ENCODE peak calls at places on chromosomes 6 and 20, in seven cellular contexts. One of them, this sample, is unnamed. For H3K36me3, the result is how much of the 10 kb centered on the place peaks cover.

GRCh38 chr20:64065973-64066341 is 3.0 kb downstream of the TCEA2 start:
- DNase-seq in transverse colon: peak
- DNase-seq in mucosa of descending colon: no peak
- DNase-seq in GM06990: peak
- DNase-seq in tibial nerve: no peak
- DNase-seq in HepG2: no peak
- DNase-seq in MM.1S: peak
- DNase-seq in this sample: no peak

GRCh38 chr6:51265426-51265825 is 446.8 kb downstream of the TFAP2B start:
- DNase-seq in transverse colon: no peak
- DNase-seq in mucosa of descending colon: no peak
- DNase-seq in GM06990: no peak
- DNase-seq in tibial nerve: no peak
- DNase-seq in HepG2: no peak
- DNase-seq in MM.1S: no peak
- DNase-seq in this sample: no peak

GRCh38 chr6:28269492-28269891 is 2.5 kb downstream of the ZSCAN26 start:
- DNase-seq in transverse colon: no peak
- DNase-seq in mucosa of descending colon: no peak
- DNase-seq in GM06990: no peak
- DNase-seq in tibial nerve: no peak
- DNase-seq in HepG2: no peak
- DNase-seq in MM.1S: no peak
- DNase-seq in this sample: peak

GRCh38 chr6:72271531-72271930 is 350.3 kb upstream of the KCNQ5 start:
- DNase-seq in transverse colon: no peak
- DNase-seq in mucosa of descending colon: no peak
- DNase-seq in GM06990: no peak
- DNase-seq in tibial nerve: no peak
- DNase-seq in HepG2: no peak
- DNase-seq in MM.1S: no peak
- DNase-seq in this sample: no peak

GRCh38 chr6:144353871-144354314 is 68.8 kb downstream of the UTRN start:
- DNase-seq in transverse colon: no peak
- DNase-seq in mucosa of descending colon: no peak
- DNase-seq in GM06990: peak
- DNase-seq in tibial nerve: no peak
- DNase-seq in HepG2: no peak
- DNase-seq in MM.1S: peak
- DNase-seq in this sample: no peak

GRCh38 chr6:105015482-105015881 is 58.6 kb downstream of the LIN28B start:
- DNase-seq in transverse colon: no peak
- DNase-seq in mucosa of descending colon: no peak
- DNase-seq in GM06990: no peak
- DNase-seq in tibial nerve: no peak
- DNase-seq in HepG2: no peak
- DNase-seq in MM.1S: no peak
- DNase-seq in this sample: no peak

GRCh38 chr20:54140927-54141566 is 32.7 kb downstream of the CYP24A1 start:
- DNase-seq in transverse colon: no peak
- DNase-seq in mucosa of descending colon: no peak
- DNase-seq in GM06990: no peak
- DNase-seq in tibial nerve: no peak
- DNase-seq in HepG2: peak
- DNase-seq in MM.1S: no peak
- DNase-seq in this sample: no peak

GRCh38 chr6:9439931-9440330 is 974.9 kb downstream of the TFAP2A start:
- DNase-seq in transverse colon: no peak
- DNase-seq in mucosa of descending colon: no peak
- DNase-seq in GM06990: no peak
- DNase-seq in tibial nerve: no peak
- DNase-seq in HepG2: no peak
- DNase-seq in MM.1S: no peak
- DNase-seq in this sample: no peak

GRCh38 chr6:167236239-167236571 is 54.9 kb upstream of the UNC93A start:
- DNase-seq in transverse colon: no peak
- DNase-seq in mucosa of descending colon: no peak
- DNase-seq in GM06990: no peak
- DNase-seq in tibial nerve: no peak
- DNase-seq in HepG2: no peak
- DNase-seq in MM.1S: no peak
- DNase-seq in this sample: no peak

GRCh38 chr6:45626087-45626891 is 248.6 kb upstream of the SUPT3H start:
- DNase-seq in transverse colon: no peak
- DNase-seq in mucosa of descending colon: no peak
- DNase-seq in GM06990: no peak
- DNase-seq in tibial nerve: no peak
- DNase-seq in HepG2: no peak
- DNase-seq in MM.1S: no peak
- DNase-seq in this sample: no peak

GRCh38 chr6:124870611-124871201 is 91.5 kb upstream of the RNF217 start:
- DNase-seq in transverse colon: no peak
- DNase-seq in mucosa of descending colon: no peak
- DNase-seq in GM06990: no peak
- DNase-seq in tibial nerve: no peak
- DNase-seq in HepG2: peak
- DNase-seq in MM.1S: no peak
- DNase-seq in this sample: peak

GRCh38 chr20:6769953-6770831 is 2.7 kb downstream of the BMP2 start:
- DNase-seq in transverse colon: peak
- DNase-seq in mucosa of descending colon: peak
- DNase-seq in GM06990: peak
- DNase-seq in tibial nerve: no peak
- DNase-seq in HepG2: no peak
- DNase-seq in MM.1S: no peak
- DNase-seq in this sample: peak

GRCh38 chr6:137412562-137412961 is 81.6 kb downstream of the OLIG3 start:
- DNase-seq in transverse colon: no peak
- DNase-seq in mucosa of descending colon: no peak
- DNase-seq in GM06990: no peak
- DNase-seq in tibial nerve: no peak
- DNase-seq in HepG2: no peak
- DNase-seq in MM.1S: no peak
- DNase-seq in this sample: no peak

GRCh38 chr20:53609501-53610445 is 16.1 kb upstream of the ZNF217 start:
- DNase-seq in transverse colon: peak
- DNase-seq in mucosa of descending colon: peak
- DNase-seq in GM06990: peak
- DNase-seq in tibial nerve: no peak
- DNase-seq in HepG2: no peak
- DNase-seq in MM.1S: peak
- DNase-seq in this sample: peak

GRCh38 chr6:157017861-157018260 is 240.7 kb downstream of the ARID1B start:
- DNase-seq in transverse colon: no peak
- DNase-seq in mucosa of descending colon: no peak
- DNase-seq in GM06990: no peak
- DNase-seq in tibial nerve: no peak
- DNase-seq in HepG2: no peak
- DNase-seq in MM.1S: no peak
- DNase-seq in this sample: no peak

GRCh38 chr6:40550096-40550731 is 37.0 kb downstream of the LRFN2 start:
- DNase-seq in transverse colon: peak
- DNase-seq in mucosa of descending colon: no peak
- DNase-seq in GM06990: no peak
- DNase-seq in tibial nerve: no peak
- DNase-seq in HepG2: peak
- DNase-seq in MM.1S: peak
- DNase-seq in this sample: peak

GRCh38 chr6:2872417-2873358 is 30.4 kb downstream of the SERPINB9 start:
- DNase-seq in transverse colon: no peak
- DNase-seq in mucosa of descending colon: no peak
- DNase-seq in GM06990: no peak
- DNase-seq in tibial nerve: no peak
- DNase-seq in HepG2: no peak
- DNase-seq in MM.1S: no peak
- DNase-seq in this sample: no peak

GRCh38 chr20:23143098-23143497 is 57.0 kb upstream of the CD93 start:
- DNase-seq in transverse colon: peak
- DNase-seq in mucosa of descending colon: no peak
- DNase-seq in GM06990: no peak
- DNase-seq in tibial nerve: no peak
- DNase-seq in HepG2: peak
- DNase-seq in MM.1S: no peak
- DNase-seq in this sample: peak

GRCh38 chr6:6724319-6725119 is 136.0 kb downstream of the LY86 start:
- DNase-seq in transverse colon: peak
- DNase-seq in mucosa of descending colon: peak
- DNase-seq in GM06990: peak
- DNase-seq in tibial nerve: peak
- DNase-seq in HepG2: peak
- DNase-seq in MM.1S: peak
- DNase-seq in this sample: peak

GRCh38 chr20:53692465-53693067 is 98.9 kb upstream of the ZNF217 start:
- DNase-seq in transverse colon: peak
- DNase-seq in mucosa of descending colon: no peak
- DNase-seq in GM06990: no peak
- DNase-seq in tibial nerve: no peak
- DNase-seq in HepG2: no peak
- DNase-seq in MM.1S: no peak
- DNase-seq in this sample: no peak

GRCh38 chr6:24910331-24910849 is 25.4 kb downstream of the RIPOR2 start:
- DNase-seq in transverse colon: no peak
- DNase-seq in mucosa of descending colon: peak
- DNase-seq in GM06990: peak
- DNase-seq in tibial nerve: no peak
- DNase-seq in HepG2: no peak
- DNase-seq in MM.1S: no peak
- DNase-seq in this sample: no peak

GRCh38 chr20:48153105-48153504 is 367.8 kb upstream of the SULF2 start:
- DNase-seq in transverse colon: no peak
- DNase-seq in mucosa of descending colon: no peak
- DNase-seq in GM06990: no peak
- DNase-seq in tibial nerve: no peak
- DNase-seq in HepG2: no peak
- DNase-seq in MM.1S: no peak
- DNase-seq in this sample: no peak
- H3K36me3 ChIP-seq in transverse colon: under half
- H3K36me3 ChIP-seq in mucosa of descending colon: under half
- H3K36me3 ChIP-seq in GM06990: under half
- H3K36me3 ChIP-seq in tibial nerve: under half
- H3K36me3 ChIP-seq in HepG2: under half
- H3K36me3 ChIP-seq in MM.1S: under half
- H3K36me3 ChIP-seq in this sample: under half

DNA sequence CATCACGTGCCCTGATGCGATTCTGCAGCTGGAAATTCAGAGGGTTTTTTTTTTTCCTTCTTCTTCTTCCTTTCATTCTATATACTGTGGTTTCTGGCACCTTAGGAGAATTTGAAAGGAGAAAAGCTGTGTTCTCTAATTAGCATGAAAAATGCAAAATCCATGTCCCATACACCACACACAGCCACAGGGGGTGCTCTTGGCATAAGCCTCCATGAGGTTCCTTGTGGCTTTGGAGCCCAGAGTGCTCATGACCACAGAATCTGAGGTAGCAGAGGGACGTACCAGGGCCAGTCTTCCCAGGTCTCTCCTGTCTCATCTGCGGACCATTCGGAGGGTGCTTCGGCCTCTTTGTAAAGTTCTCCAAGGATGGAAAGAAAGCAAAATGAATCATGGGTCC is 258.4 kb upstream of the CDH4 start:
- DNase-seq in transverse colon: no peak
- DNase-seq in mucosa of descending colon: no peak
- DNase-seq in GM06990: no peak
- DNase-seq in tibial nerve: no peak
- DNase-seq in HepG2: no peak
- DNase-seq in MM.1S: no peak
- DNase-seq in this sample: peak
- TF ChIP-seq CTCF in transverse colon: no peak
- TF ChIP-seq CTCF in mucosa of descending colon: no peak
- TF ChIP-seq CTCF in GM06990: no peak
- TF ChIP-seq CTCF in tibial nerve: no peak
- TF ChIP-seq CTCF in HepG2: peak
- TF ChIP-seq CTCF in MM.1S: no peak
- TF ChIP-seq CTCF in this sample: peak

GRCh38 chr20:38433304-38433972 is 1.7 kb downstream of the SNHG17 start:
- DNase-seq in transverse colon: no peak
- DNase-seq in mucosa of descending colon: no peak
- DNase-seq in GM06990: no peak
- DNase-seq in tibial nerve: no peak
- DNase-seq in HepG2: no peak
- DNase-seq in MM.1S: no peak
- DNase-seq in this sample: no peak

GRCh38 chr20:38434310-38434741 is 802 bp downstream of the SNHG17 start:
- DNase-seq in transverse colon: no peak
- DNase-seq in mucosa of descending colon: peak
- DNase-seq in GM06990: peak
- DNase-seq in tibial nerve: no peak
- DNase-seq in HepG2: no peak
- DNase-seq in MM.1S: peak
- DNase-seq in this sample: peak

GRCh38 chr20:38434770-38435554 is at the start of gene SNHG17:
- DNase-seq in transverse colon: peak
- DNase-seq in mucosa of descending colon: peak
- DNase-seq in GM06990: peak
- DNase-seq in tibial nerve: peak
- DNase-seq in HepG2: peak
- DNase-seq in MM.1S: peak
- DNase-seq in this sample: peak

GRCh38 chr20:38430679-38431325 is 4.3 kb downstream of the SNHG17 start:
- DNase-seq in transverse colon: no peak
- DNase-seq in mucosa of descending colon: no peak
- DNase-seq in GM06990: no peak
- DNase-seq in tibial nerve: no peak
- DNase-seq in HepG2: no peak
- DNase-seq in MM.1S: no peak
- DNase-seq in this sample: no peak

GRCh38 chr20:38432292-38432691 is 2.8 kb downstream of the SNHG17 start:
- DNase-seq in transverse colon: no peak
- DNase-seq in mucosa of descending colon: no peak
- DNase-seq in GM06990: no peak
- DNase-seq in tibial nerve: no peak
- DNase-seq in HepG2: no peak
- DNase-seq in MM.1S: no peak
- DNase-seq in this sample: no peak
- H3K36me3 ChIP-seq in transverse colon: under half
- H3K36me3 ChIP-seq in mucosa of descending colon: under half
- H3K36me3 ChIP-seq in GM06990: half or more
- H3K36me3 ChIP-seq in tibial nerve: under half
- H3K36me3 ChIP-seq in HepG2: half or more
- H3K36me3 ChIP-seq in MM.1S: half or more
- H3K36me3 ChIP-seq in this sample: under half

GRCh38 chr20:32010096-32010495 is at the start of gene CCM2L:
- DNase-seq in transverse colon: no peak
- DNase-seq in mucosa of descending colon: no peak
- DNase-seq in GM06990: no peak
- DNase-seq in tibial nerve: no peak
- DNase-seq in HepG2: no peak
- DNase-seq in MM.1S: no peak
- DNase-seq in this sample: no peak

GRCh38 chr20:32010666-32011065 is 428 bp downstream of the CCM2L start:
- DNase-seq in transverse colon: no peak
- DNase-seq in mucosa of descending colon: no peak
- DNase-seq in GM06990: no peak
- DNase-seq in tibial nerve: no peak
- DNase-seq in HepG2: no peak
- DNase-seq in MM.1S: no peak
- DNase-seq in this sample: no peak

GRCh38 chr20:32012159-32012682 is 2.0 kb downstream of the CCM2L start:
- DNase-seq in transverse colon: no peak
- DNase-seq in mucosa of descending colon: no peak
- DNase-seq in GM06990: no peak
- DNase-seq in tibial nerve: no peak
- DNase-seq in HepG2: no peak
- DNase-seq in MM.1S: no peak
- DNase-seq in this sample: no peak

GRCh38 chr20:32009564-32009963 is 674 bp upstream of the CCM2L start:
- DNase-seq in transverse colon: no peak
- DNase-seq in mucosa of descending colon: no peak
- DNase-seq in GM06990: no peak
- DNase-seq in tibial nerve: no peak
- DNase-seq in HepG2: no peak
- DNase-seq in MM.1S: no peak
- DNase-seq in this sample: no peak

GRCh38 chr20:32013326-32013725 is 3.1 kb downstream of the CCM2L start:
- DNase-seq in transverse colon: no peak
- DNase-seq in mucosa of descending colon: no peak
- DNase-seq in GM06990: no peak
- DNase-seq in tibial nerve: no peak
- DNase-seq in HepG2: no peak
- DNase-seq in MM.1S: no peak
- DNase-seq in this sample: no peak
- TF ChIP-seq CTCF in transverse colon: no peak
- TF ChIP-seq CTCF in mucosa of descending colon: no peak
- TF ChIP-seq CTCF in GM06990: no peak
- TF ChIP-seq CTCF in tibial nerve: no peak
- TF ChIP-seq CTCF in HepG2: no peak
- TF ChIP-seq CTCF in MM.1S: no peak
- TF ChIP-seq CTCF in this sample: no peak